ENCODE peak calls at places on chromosomes 2 and 18, in ten cellular contexts. B is fibroblast of lung, O is OCI-LY7, X is H9, T is SK-N-SH, Z is osteoblast, I is A549, G is neural progenitor cell, P is hepatocyte, U is GM23338. R is an unnamed sample.
A peak's percentile ranks its signal among the peaks of the same experiment; 100 is the strongest.

GRCh38 chr2:79393806-79394484 is 118.9 kb upstream of the CTNNA2 start:
- DNase-seq in B (peak; percentile 10), O (no peak), X (peak; percentile 58), T (no peak), Z (no peak), I (no peak), G (peak; percentile 96), P (peak; percentile 33), U (peak; percentile 56), R (no peak)

GRCh38 chr2:64145760-64146159 is 1.5 kb upstream of the PELI1 start:
- DNase-seq in B (no peak), O (no peak), X (no peak), T (no peak), Z (no peak), I (no peak), G (no peak), P (no peak), U (peak; percentile 27), R (no peak)

GRCh38 chr18:54173250-54173649 is 51.2 kb downstream of the MBD2 start:
- DNase-seq in B (no peak), O (no peak), X (no peak), T (no peak), Z (no peak), I (no peak), G (no peak), P (no peak), U (no peak), R (no peak)

GRCh38 chr2:237254369-237254861 is 159.5 kb downstream of the COL6A3 start:
- DNase-seq in B (peak; percentile 74), O (no peak), X (no peak), T (no peak), Z (no peak), I (no peak), G (no peak), P (no peak), U (no peak), R (no peak)

GRCh38 chr2:112656679-112657078 is 10.9 kb downstream of the SLC20A1 start:
- DNase-seq in B (no peak), O (no peak), X (no peak), T (no peak), Z (no peak), I (no peak), G (no peak), P (no peak), U (no peak), R (no peak)

GRCh38 chr2:170953976-170954375 is 24.9 kb downstream of the GORASP2 start:
- DNase-seq in B (no peak), O (no peak), X (no peak), T (no peak), Z (no peak), I (no peak), G (no peak), P (no peak), U (no peak), R (no peak)

GRCh38 chr2:46645681-46646162 is 166.4 kb downstream of the TMEM247 start:
- DNase-seq in B (peak; percentile 65), O (no peak), X (no peak), T (no peak), Z (no peak), I (no peak), G (no peak), P (peak; percentile 65), U (no peak), R (no peak)

GRCh38 chr2:186588940-186589732 is 720 bp upstream of the ITGAV start:
- DNase-seq in B (peak; percentile 45), O (no peak), X (no peak), T (peak; percentile 14), Z (peak; percentile 52), I (no peak), G (peak; percentile 47), P (no peak), U (peak; percentile 14), R (no peak)

GRCh38 chr2:180698668-180699067 is 281.7 kb upstream of the UBE2E3 start:
- DNase-seq in B (no peak), O (no peak), X (no peak), T (no peak), Z (no peak), I (no peak), G (no peak), P (no peak), U (no peak), R (no peak)

GRCh38 chr18:54740146-54740844 is 88.0 kb upstream of the RAB27B start:
- DNase-seq in B (peak; percentile 79), O (no peak), X (no peak), T (no peak), Z (no peak), I (no peak), G (no peak), P (no peak), U (no peak), R (no peak)

GRCh38 chr2:68878753-68879152 is 7.6 kb upstream of the BMP10 start:
- DNase-seq in B (peak; percentile 67), O (no peak), X (no peak), T (no peak), Z (no peak), I (no peak), G (no peak), P (no peak), U (no peak), R (no peak)

GRCh38 chr2:16258350-16258749 is 318.0 kb downstream of the MYCN start:
- DNase-seq in B (no peak), O (no peak), X (no peak), T (no peak), Z (no peak), I (no peak), G (peak; percentile 21), P (no peak), U (no peak), R (no peak)

GRCh38 chr2:105406221-105406620 is 7.4 kb upstream of the FHL2 start:
- DNase-seq in B (no peak), O (no peak), X (no peak), T (peak; percentile 67), Z (no peak), I (no peak), G (no peak), P (no peak), U (no peak), R (no peak)

GRCh38 chr2:88828397-88829137 is 137.1 kb downstream of the RPIA start:
- DNase-seq in B (no peak), O (peak; percentile 93), X (no peak), T (no peak), Z (no peak), I (no peak), G (no peak), P (no peak), U (no peak), R (no peak)

GRCh38 chr18:1050012-1050657 is 145.5 kb downstream of the ADCYAP1 start:
- DNase-seq in B (no peak), O (no peak), X (no peak), T (no peak), Z (no peak), I (no peak), G (no peak), P (no peak), U (no peak), R (no peak)

GRCh38 chr2:74822771-74823283 is 11.1 kb upstream of the HK2 start:
- DNase-seq in B (no peak), O (no peak), X (no peak), T (no peak), Z (no peak), I (no peak), G (peak; percentile 59), P (no peak), U (no peak), R (no peak)

DNA sequence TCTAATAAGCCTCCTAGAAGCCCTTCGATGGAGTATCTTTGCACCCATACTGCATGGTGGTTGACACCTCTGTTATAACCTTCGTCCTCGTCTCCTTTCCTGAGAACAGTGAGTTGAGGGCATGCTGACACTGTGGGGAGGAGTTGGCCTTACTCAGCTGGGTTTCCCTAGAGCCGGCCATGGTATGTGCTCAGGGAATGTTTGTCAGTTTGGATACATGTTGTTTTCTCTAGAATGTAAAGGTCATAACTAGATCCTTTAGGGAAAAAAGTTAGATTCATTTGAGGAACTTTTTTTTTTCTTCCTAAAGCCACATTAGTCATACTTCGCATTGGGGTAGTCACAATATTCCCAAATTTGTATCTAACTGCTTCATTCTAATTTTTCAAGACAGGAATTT is 106.0 kb upstream of the FOSL2 start:
- DNase-seq in B (peak; percentile 86), O (no peak), X (no peak), T (no peak), Z (peak; percentile 76), I (no peak), G (no peak), P (no peak), U (no peak), R (no peak)
- H3K4me2 ChIP-seq in B (peak overlapping the region; percentile 28), O (no peak overlapping the region), X (no peak overlapping the region), T (no peak overlapping the region), Z (peak overlapping the region; percentile 2), I (no peak overlapping the region), G (no peak overlapping the region), P (no peak overlapping the region), U (no peak overlapping the region), R (no peak overlapping the region)

GRCh38 chr2:199410130-199410529 is 47.6 kb downstream of the SATB2 start:
- DNase-seq in B (no peak), O (no peak), X (no peak), T (no peak), Z (peak; percentile 34), I (no peak), G (no peak), P (no peak), U (no peak), R (no peak)
- H3K4me2 ChIP-seq in B (no peak overlapping the region), O (no peak overlapping the region), X (no peak overlapping the region), T (no peak overlapping the region), Z (peak overlapping the region; percentile 41), I (no peak overlapping the region), G (no peak overlapping the region), P (no peak overlapping the region), U (peak overlapping the region; percentile 8), R (peak overlapping the region; percentile 10)

DNA sequence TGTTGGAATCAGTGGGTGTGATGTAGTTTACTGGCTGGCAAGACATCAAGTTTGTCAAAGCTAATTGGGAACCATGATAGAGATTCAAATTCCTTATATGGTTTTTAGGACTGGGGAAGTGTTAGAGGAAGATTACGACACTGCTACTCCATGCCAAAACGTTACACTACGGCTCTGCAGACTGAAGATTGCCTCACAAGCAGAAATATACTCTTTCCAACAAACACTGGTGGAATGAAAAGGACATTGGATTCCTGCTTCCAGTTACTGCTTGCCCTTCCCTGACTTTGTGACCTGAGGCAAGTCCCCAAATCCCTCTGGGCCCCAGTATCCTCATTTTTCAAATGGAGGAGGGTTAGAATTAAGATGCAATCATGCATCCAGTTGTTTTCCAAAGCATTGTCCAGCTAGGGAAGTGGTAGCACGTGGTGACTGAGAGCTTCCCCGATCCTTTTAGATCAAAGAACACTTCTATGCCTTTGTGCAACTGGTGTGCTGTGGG is 147.5 kb downstream of the CDC42EP3 start:
- DNase-seq in B (peak; percentile 96), O (no peak), X (no peak), T (no peak), Z (no peak), I (no peak), G (no peak), P (peak; percentile 31), U (no peak), R (no peak)
- H3K4me2 ChIP-seq in B (peak overlapping the region; percentile 48), O (no peak overlapping the region), X (no peak overlapping the region), T (no peak overlapping the region), Z (peak overlapping the region; percentile 30), I (no peak overlapping the region), G (no peak overlapping the region), P (no peak overlapping the region), U (no peak overlapping the region), R (no peak overlapping the region)

DNA sequence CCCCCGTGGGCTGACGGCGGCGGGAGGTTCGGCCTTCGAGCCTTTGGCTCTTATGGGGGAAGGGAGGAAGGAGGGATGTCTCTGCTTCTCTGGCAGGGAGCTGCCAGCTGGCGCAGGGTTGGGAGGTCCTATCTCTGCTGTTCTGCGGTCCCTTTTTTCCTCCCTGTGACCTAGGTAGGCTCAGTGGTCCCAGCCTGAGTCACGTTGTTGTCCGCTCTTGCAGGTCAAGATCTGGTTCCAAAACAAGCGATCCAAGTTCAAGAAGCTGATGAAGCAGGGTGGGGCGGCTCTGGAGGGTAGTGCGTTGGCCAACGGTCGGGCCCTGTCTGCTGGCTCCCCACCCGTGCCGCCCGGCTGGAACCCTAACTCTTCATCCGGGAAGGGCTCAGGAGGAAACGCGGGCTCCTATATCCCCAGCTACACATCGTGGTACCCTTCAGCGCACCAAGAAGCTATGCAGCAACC is 2.5 kb downstream of the DLX1 start:
- DNase-seq in B (no peak), O (no peak), X (peak; percentile 64), T (peak; percentile 42), Z (peak; percentile 58), I (no peak), G (peak; percentile 66), P (no peak), U (peak; percentile 62), R (no peak)
- H3K4me2 ChIP-seq in B (no peak overlapping the region), O (no peak overlapping the region), X (peak overlapping the region; percentile 57), T (no peak overlapping the region), Z (no peak overlapping the region), I (no peak overlapping the region), G (peak overlapping the region; percentile 84), P (no peak overlapping the region), U (peak overlapping the region; percentile 87), R (no peak overlapping the region)

R was measured in HCT116.